ENCODE peak calls at places on chromosomes 4 and X, in seven cellular contexts. I, X, D, J, F, N and K are unnamed samples.

GRCh38 chrX:15948318-15948660 is 93.7 kb upstream of the AP1S2 start:
- DNase-seq in I (no peak), X (no peak), D (no peak), J (no peak), F (no peak), N (no peak), K (no peak)

GRCh38 chr4:17055788-17056187 is 157.3 kb upstream of the LDB2 start:
- DNase-seq in I (peak), X (no peak), D (no peak), J (no peak), F (peak), N (no peak), K (peak)

GRCh38 chr4:109952612-109953011 is 39.9 kb downstream of the EGF start:
- DNase-seq in I (no peak), X (no peak), D (no peak), J (no peak), F (no peak), N (no peak), K (no peak)

GRCh38 chrX:1925053-1925481 is 310.2 kb downstream of the ASMT start:
- DNase-seq in I (peak), X (no peak), D (no peak), J (no peak), F (no peak), N (no peak), K (no peak)

GRCh38 chr4:79455216-79455615 is 47.2 kb upstream of the GK2 start:
- DNase-seq in I (no peak), X (no peak), D (no peak), J (no peak), F (no peak), N (no peak), K (no peak)

GRCh38 chrX:129984196-129984962 is 1.9 kb downstream of the BCORL1 start:
- DNase-seq in I (peak), X (no peak), D (peak), J (no peak), F (peak), N (peak), K (no peak)

GRCh38 chr4:177484613-177485021 is 42.4 kb upstream of the AGA start:
- DNase-seq in I (no peak), X (no peak), D (no peak), J (no peak), F (peak), N (no peak), K (peak)

GRCh38 chr4:3123201-3123671 is 48.8 kb downstream of the HTT start:
- DNase-seq in I (no peak), X (no peak), D (no peak), J (no peak), F (no peak), N (no peak), K (peak)

GRCh38 chrX:42070866-42071265 is 147.5 kb upstream of the CASK start:
- DNase-seq in I (no peak), X (no peak), D (no peak), J (no peak), F (no peak), N (no peak), K (no peak)

GRCh38 chr4:149781150-149781549 is 34.5 kb downstream of the IQCM start:
- DNase-seq in I (no peak), X (no peak), D (no peak), J (no peak), F (peak), N (no peak), K (peak)

GRCh38 chr4:25466966-25467697 is 90.1 kb downstream of the ANAPC4 start:
- DNase-seq in I (no peak), X (no peak), D (no peak), J (no peak), F (peak), N (no peak), K (peak)

DNA sequence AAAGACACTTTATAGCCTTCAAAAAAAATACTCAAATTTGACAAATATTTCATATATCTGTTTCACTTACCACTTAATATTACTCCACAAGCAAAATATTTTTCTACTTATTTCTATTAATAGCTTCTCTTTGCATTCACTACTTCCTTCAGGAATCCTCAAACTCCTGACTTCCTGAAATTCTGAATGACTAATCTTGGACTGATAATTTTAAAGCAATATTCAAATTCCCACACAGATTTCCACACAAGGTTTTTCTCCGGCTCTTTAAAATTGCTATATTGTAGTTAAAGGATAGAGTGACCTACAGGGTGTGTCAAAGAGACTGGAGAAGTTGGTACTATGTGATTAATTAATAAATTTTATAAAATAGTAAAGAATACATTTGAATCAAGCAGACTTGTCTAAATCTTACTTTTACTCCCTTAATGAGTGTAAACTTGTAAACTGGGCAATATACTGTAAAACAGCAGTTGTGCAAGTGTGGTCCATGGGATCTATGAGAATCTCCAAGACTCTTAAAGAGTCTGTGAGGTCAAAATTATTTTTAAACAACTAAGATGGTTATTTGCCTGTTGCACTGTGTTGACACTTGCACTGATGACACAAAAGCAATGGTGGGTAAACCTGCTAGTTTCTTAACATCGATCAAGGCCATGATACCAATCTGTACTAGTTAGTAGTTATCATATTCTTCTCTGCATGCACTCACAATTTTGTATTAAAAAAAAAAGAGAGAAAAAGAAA is 44.5 kb downstream of the ANKRD17 start:
- DNase-seq in I (no peak), X (no peak), D (no peak), J (no peak), F (peak), N (no peak), K (no peak)
- H3K4me3 ChIP-seq in I (no peak), X (no peak), D (no peak), J (no peak), F (no peak), N (no peak), K (no peak)

DNA sequence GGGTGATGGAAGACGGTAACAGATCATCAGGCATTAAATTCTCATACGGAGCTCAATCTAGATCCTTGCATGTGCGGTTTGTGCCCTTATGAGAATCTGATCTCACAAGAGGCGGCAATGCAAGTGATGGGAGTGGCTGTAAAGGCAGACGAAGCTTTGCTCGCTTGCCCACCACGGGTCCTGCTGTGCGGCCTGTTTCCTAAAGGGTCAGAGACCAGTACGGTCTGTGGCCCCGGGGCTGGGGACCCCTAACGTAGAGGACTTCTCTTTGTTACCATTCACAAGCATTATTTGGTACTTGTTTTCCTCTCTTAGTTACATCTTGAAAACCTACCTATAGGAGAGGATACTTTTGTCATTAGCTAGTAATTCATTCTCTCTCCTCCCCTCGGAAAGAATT is 221.0 kb downstream of the ADAM29 start:
- DNase-seq in I (no peak), X (no peak), D (no peak), J (no peak), F (no peak), N (no peak), K (no peak)
- H3K27ac ChIP-seq in I (no peak), X (no peak), D (no peak), J (no peak), F (no peak), N (no peak), K (no peak)

GRCh38 chr4:74056114-74056857 is 17.8 kb upstream of the CXCL3 start:
- DNase-seq in I (no peak), X (no peak), D (no peak), J (no peak), F (peak), N (no peak), K (peak)
- TF ChIP-seq CTCF in I (peak), X (no peak), D (no peak), J (no peak), F (no peak), N (no peak), K (peak)

DNA sequence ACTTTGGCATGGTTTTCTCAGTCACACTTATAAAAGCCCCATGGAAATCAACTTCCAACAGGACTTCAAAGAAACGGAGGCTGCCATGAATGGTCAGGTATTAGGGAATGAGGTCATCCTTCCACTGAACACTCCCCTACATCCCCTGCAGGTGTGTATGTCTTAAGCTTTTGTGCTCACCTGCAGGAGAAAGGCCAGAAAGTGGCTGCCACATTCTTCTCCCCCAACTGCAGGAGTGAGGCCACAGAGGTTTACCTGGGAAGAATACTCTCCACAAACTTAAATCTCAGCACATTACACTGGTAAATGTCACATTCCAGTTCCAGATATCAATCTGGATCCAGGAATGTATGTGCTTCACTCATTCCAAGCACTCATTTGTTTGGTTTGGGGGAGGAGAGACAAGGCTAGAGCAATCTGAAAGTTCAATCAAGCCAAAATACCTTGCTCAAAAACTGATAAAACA is 15.5 kb downstream of the FAM9C start:
- DNase-seq in I (peak), X (no peak), D (no peak), J (no peak), F (peak), N (no peak), K (peak)
- H3K4me3 ChIP-seq in I (no peak), X (no peak), D (no peak), J (no peak), F (no peak), N (no peak), K (no peak)

DNA sequence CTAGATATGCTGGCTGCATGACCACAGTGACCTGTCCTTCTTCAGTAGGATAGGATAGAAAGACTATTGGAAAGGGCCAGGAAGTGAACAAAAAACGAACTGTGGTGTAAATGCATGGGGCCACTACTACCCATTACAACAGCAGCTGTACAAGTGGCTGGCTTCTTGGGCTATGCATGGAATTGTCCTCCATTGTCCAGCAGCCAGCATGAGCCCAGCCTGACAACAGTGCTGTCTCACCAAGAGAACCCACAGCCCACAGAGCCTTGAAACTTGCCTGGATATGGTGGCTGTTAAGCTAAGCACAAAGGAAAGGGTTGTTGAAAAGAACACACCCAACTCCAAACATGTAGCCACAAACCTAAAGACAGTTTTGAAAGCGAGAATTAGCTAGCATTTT is 330.2 kb upstream of the F9 start:
- DNase-seq in I (no peak), X (no peak), D (no peak), J (no peak), F (peak), N (no peak), K (no peak)
- H3K27ac ChIP-seq in I (peak), X (no peak), D (no peak), J (no peak), F (no peak), N (no peak), K (no peak)

GRCh38 chr4:112003508-112003907 is 141.7 kb upstream of the FAM241A start:
- DNase-seq in I (no peak), X (no peak), D (no peak), J (no peak), F (no peak), N (no peak), K (no peak)
- TF ChIP-seq CTCF in I (no peak), X (no peak), D (no peak), J (no peak), F (no peak), N (no peak), K (no peak)

DNA sequence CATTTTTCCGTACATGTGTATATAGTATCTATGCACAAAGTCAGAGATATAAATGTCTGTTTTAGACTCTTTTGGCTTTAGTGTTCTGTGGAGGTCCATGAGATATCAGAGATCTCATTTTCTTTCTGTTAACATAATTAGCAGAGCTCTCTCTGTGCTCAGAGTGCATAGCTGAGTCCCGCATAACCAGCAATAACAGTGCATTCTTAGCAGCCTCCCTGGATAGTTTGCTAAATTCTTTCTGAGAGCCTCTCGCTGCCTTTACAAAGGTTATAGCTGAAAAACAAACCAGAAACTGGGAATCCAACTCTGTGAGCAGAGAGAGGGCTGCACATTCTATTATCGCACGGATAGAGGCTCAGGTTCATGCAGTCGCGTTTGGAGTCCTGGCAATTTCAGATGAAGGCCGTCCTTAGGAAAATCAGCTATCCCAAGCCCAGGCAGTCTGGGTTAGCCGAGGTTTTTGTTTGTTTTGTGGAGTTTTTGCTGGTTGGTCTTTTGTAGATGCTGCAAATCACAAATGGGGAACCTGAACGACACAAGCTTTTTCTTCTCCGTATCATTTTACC is 1.2 kb downstream of the ENPP6 start:
- DNase-seq in I (no peak), X (no peak), D (no peak), J (no peak), F (no peak), N (no peak), K (no peak)
- H3K4me3 ChIP-seq in I (no peak), X (peak), D (no peak), J (no peak), F (no peak), N (no peak), K (no peak)